ENCODE peak calls at places on chromosome 14, in four cellular contexts. One of them, this sample, is unnamed.

GRCh38 chr14:90678846-90679362 is 137.3 kb downstream of the TTC7B start:
- DNase-seq in K562: no peak
- DNase-seq in A549: no peak
- DNase-seq in HepG2: no peak
- DNase-seq in this sample: no peak

GRCh38 chr14:74609721-74610120 is 2.3 kb downstream of the LTBP2 start:
- DNase-seq in A549: peak; percentile 22
- DNase-seq in K562: no peak
- DNase-seq in HepG2: no peak
- DNase-seq in this sample: no peak

GRCh38 chr14:67934087-67934486 is 114.5 kb downstream of the RAD51B start:
- DNase-seq in K562: peak; percentile 19
- DNase-seq in A549: peak; percentile 89
- DNase-seq in HepG2: peak; percentile 62
- DNase-seq in this sample: no peak

GRCh38 chr14:69055125-69055524 is 76.0 kb upstream of the ACTN1 start:
- DNase-seq in A549: no peak
- DNase-seq in K562: no peak
- DNase-seq in HepG2: no peak
- DNase-seq in this sample: no peak

GRCh38 chr14:72366619-72367018 is 434.4 kb downstream of the RGS6 start:
- DNase-seq in HepG2: no peak
- DNase-seq in K562: no peak
- DNase-seq in A549: no peak
- DNase-seq in this sample: no peak

GRCh38 chr14:68886109-68886434 is 93.0 kb downstream of the ACTN1 start:
- DNase-seq in A549: no peak
- DNase-seq in HepG2: no peak
- DNase-seq in K562: no peak
- DNase-seq in this sample: no peak

GRCh38 chr14:80059041-80059440 is 152.3 kb downstream of the DIO2 start:
- DNase-seq in HepG2: no peak
- DNase-seq in A549: no peak
- DNase-seq in K562: no peak
- DNase-seq in this sample: no peak

GRCh38 chr14:99552572-99553216 is 51.3 kb downstream of the CCDC85C start:
- DNase-seq in HepG2: peak; percentile 88
- DNase-seq in K562: no peak
- DNase-seq in A549: no peak
- DNase-seq in this sample: no peak

GRCh38 chr14:51581017-51581881 is 70.5 kb upstream of the FRMD6 start:
- DNase-seq in A549: peak; percentile 55
- DNase-seq in K562: no peak
- DNase-seq in HepG2: no peak
- DNase-seq in this sample: no peak

GRCh38 chr14:67137744-67138371 is 51.4 kb upstream of the GARIN2 start:
- DNase-seq in K562: no peak
- DNase-seq in HepG2: no peak
- DNase-seq in A549: peak; percentile 21
- DNase-seq in this sample: no peak

GRCh38 chr14:96803958-96804357 is 6.8 kb downstream of the VRK1 start:
- DNase-seq in HepG2: no peak
- DNase-seq in A549: no peak
- DNase-seq in K562: no peak
- DNase-seq in this sample: no peak

GRCh38 chr14:38065101-38065762 is 142.5 kb upstream of the SSTR1 start:
- DNase-seq in A549: no peak
- DNase-seq in HepG2: no peak
- DNase-seq in K562: no peak
- DNase-seq in this sample: no peak

GRCh38 chr14:103889313-103890051 is 38.8 kb upstream of the TDRD9 start:
- DNase-seq in HepG2: peak; percentile 50
- DNase-seq in K562: peak; percentile 73
- DNase-seq in A549: no peak
- DNase-seq in this sample: no peak

GRCh38 chr14:89911018-89911919 is 43.3 kb downstream of the EFCAB11 start:
- DNase-seq in A549: peak; percentile 60
- DNase-seq in K562: no peak
- DNase-seq in HepG2: peak; percentile 91
- DNase-seq in this sample: peak; percentile 59

GRCh38 chr14:30223385-30223785 is 295.7 kb upstream of the PRKD1 start:
- DNase-seq in A549: peak; percentile 46
- DNase-seq in HepG2: peak; percentile 71
- DNase-seq in K562: no peak
- DNase-seq in this sample: no peak

GRCh38 chr14:98957211-98958047 is 314.6 kb downstream of the BCL11B start:
- DNase-seq in A549: peak; percentile 49
- DNase-seq in K562: no peak
- DNase-seq in HepG2: no peak
- DNase-seq in this sample: no peak

GRCh38 chr14:20438664-20439063 is 2.7 kb upstream of the KLHL33 start:
- DNase-seq in A549: no peak
- DNase-seq in HepG2: no peak
- DNase-seq in K562: no peak
- DNase-seq in this sample: no peak

GRCh38 chr14:96459851-96460250 is 42.3 kb upstream of the PAPOLA start:
- DNase-seq in A549: no peak
- DNase-seq in HepG2: no peak
- DNase-seq in K562: no peak
- DNase-seq in this sample: no peak

GRCh38 chr14:100472491-100472890 is 114.7 kb downstream of the BEGAIN start:
- DNase-seq in K562: no peak
- DNase-seq in HepG2: no peak
- DNase-seq in A549: no peak
- DNase-seq in this sample: no peak

GRCh38 chr14:102775855-102776760 is 1.1 kb upstream of the TRAF3 start:
- DNase-seq in K562: peak; percentile 22
- DNase-seq in HepG2: peak; percentile 43
- DNase-seq in A549: peak; percentile 75
- DNase-seq in this sample: no peak

GRCh38 chr14:58193542-58193941 is 6.4 kb upstream of the ACTR10 start:
- DNase-seq in A549: peak; percentile 12
- DNase-seq in HepG2: no peak
- DNase-seq in K562: no peak
- DNase-seq in this sample: no peak

GRCh38 chr14:89397569-89397968 is 19.5 kb downstream of the FOXN3 start:
- DNase-seq in HepG2: no peak
- DNase-seq in K562: no peak
- DNase-seq in A549: no peak
- DNase-seq in this sample: no peak

GRCh38 chr14:105439179-105439578 is 19.6 kb downstream of the MTA1 start:
- DNase-seq in HepG2: no peak
- DNase-seq in K562: no peak
- DNase-seq in A549: no peak
- DNase-seq in this sample: no peak

GRCh38 chr14:105439710-105440553 is 20.3 kb downstream of the MTA1 start:
- DNase-seq in A549: peak; percentile 45
- DNase-seq in K562: no peak
- DNase-seq in HepG2: no peak
- DNase-seq in this sample: no peak

GRCh38 chr14:105436402-105436801 is 16.8 kb downstream of the MTA1 start:
- DNase-seq in A549: no peak
- DNase-seq in HepG2: no peak
- DNase-seq in K562: no peak
- DNase-seq in this sample: no peak

GRCh38 chr14:105437723-105438500 is 18.3 kb downstream of the MTA1 start:
- DNase-seq in HepG2: no peak
- DNase-seq in K562: no peak
- DNase-seq in A549: no peak
- DNase-seq in this sample: no peak

GRCh38 chr14:105436891-105437722 is 17.5 kb downstream of the MTA1 start:
- DNase-seq in A549: no peak
- DNase-seq in HepG2: no peak
- DNase-seq in K562: no peak
- DNase-seq in this sample: no peak
- TF ChIP-seq RNF2 in A549: no peak
- TF ChIP-seq RNF2 in HepG2: no peak
- TF ChIP-seq RNF2 in K562: no peak
- TF ChIP-seq RNF2 in this sample: no peak

GRCh38 chr14:46818147-46818546 is 166.6 kb upstream of the RPL10L start:
- DNase-seq in HepG2: no peak
- DNase-seq in A549: no peak
- DNase-seq in K562: no peak
- DNase-seq in this sample: no peak
- TF ChIP-seq RNF2 in HepG2: no peak
- TF ChIP-seq RNF2 in A549: no peak
- TF ChIP-seq RNF2 in K562: no peak
- TF ChIP-seq RNF2 in this sample: no peak

DNA sequence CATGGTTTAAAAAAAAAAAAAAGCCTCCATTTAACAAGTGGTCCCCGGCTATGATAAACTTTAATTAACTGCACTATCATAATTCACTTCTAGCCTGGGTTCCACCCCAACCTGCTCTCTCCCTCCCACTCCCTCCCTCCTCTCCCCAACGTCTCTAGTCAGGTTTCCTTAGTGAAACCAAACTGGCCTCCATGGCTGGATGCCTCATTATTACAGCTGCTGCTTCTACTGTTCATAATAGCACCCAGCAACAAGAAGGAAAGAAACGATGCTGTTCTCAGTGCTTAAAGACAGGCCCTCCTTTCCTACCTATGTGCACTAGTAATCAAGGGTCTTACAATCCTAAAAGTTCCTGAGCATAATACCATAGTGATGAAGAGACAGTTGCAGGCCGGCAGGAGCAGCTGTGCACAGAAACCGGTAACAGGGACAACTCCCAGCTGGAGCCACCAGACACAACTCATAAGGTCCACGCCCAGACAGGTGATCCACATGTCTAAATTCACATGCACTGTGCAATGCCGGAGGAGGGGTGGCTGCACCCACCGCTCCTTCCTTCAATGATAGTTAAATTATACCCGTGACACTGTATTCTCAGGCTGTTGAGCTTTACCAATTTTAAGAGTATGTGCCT is 6.2 kb downstream of the IRF2BPL start:
- DNase-seq in HepG2: no peak
- DNase-seq in A549: no peak
- DNase-seq in K562: no peak
- DNase-seq in this sample: no peak
- TF ChIP-seq RNF2 in HepG2: no peak
- TF ChIP-seq RNF2 in A549: no peak
- TF ChIP-seq RNF2 in K562: no peak
- TF ChIP-seq RNF2 in this sample: no peak

DNA sequence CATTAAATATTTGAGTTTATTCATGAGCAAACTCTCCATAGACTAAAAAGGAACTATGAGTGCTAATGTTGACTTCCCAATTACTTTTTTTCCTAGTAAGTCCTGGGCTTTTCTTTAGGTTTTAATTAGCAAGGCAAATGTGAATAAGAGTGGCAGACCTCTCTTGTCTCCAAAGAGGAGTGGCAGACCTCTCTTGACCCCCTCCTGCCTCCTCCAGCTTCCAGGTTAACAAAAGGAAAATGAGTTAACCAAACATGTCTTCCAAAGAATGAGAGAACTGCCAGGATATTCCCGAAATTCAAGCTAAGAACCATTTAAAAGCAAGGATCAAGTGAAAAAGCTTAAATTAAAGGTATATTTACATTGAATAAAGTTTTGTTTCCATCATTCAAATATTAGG is 253.2 kb downstream of the MDGA2 start:
- DNase-seq in A549: no peak
- DNase-seq in HepG2: no peak
- DNase-seq in K562: no peak
- DNase-seq in this sample: no peak
- TF ChIP-seq RNF2 in A549: no peak
- TF ChIP-seq RNF2 in HepG2: no peak
- TF ChIP-seq RNF2 in K562: no peak
- TF ChIP-seq RNF2 in this sample: no peak

GRCh38 chr14:24181251-24182077 is 7.2 kb downstream of the IPO4 start:
- DNase-seq in HepG2: no peak
- DNase-seq in K562: no peak
- DNase-seq in A549: no peak
- DNase-seq in this sample: no peak

GRCh38 chr14:24178399-24179178 is 6.7 kb downstream of the REC8 start:
- DNase-seq in HepG2: no peak
- DNase-seq in A549: no peak
- DNase-seq in K562: no peak
- DNase-seq in this sample: no peak

GRCh38 chr14:24179294-24179960 is 7.5 kb downstream of the REC8 start:
- DNase-seq in K562: no peak
- DNase-seq in A549: no peak
- DNase-seq in HepG2: no peak
- DNase-seq in this sample: no peak

GRCh38 chr14:24182110-24182882 is 6.3 kb downstream of the IPO4 start:
- DNase-seq in K562: no peak
- DNase-seq in HepG2: no peak
- DNase-seq in A549: no peak
- DNase-seq in this sample: no peak

GRCh38 chr14:24179961-24180726 is 8.3 kb downstream of the REC8 start:
- DNase-seq in A549: no peak
- DNase-seq in HepG2: no peak
- DNase-seq in K562: no peak
- DNase-seq in this sample: no peak
- TF ChIP-seq RNF2 in A549: no peak
- TF ChIP-seq RNF2 in HepG2: no peak
- TF ChIP-seq RNF2 in K562: no peak
- TF ChIP-seq RNF2 in this sample: no peak

GRCh38 chr14:106372870-106373657 is 846.7 kb downstream of the TMEM121 start:
- DNase-seq in HepG2: peak; percentile 42
- DNase-seq in A549: peak; percentile 51
- DNase-seq in K562: peak; percentile 79
- DNase-seq in this sample: peak; percentile 65
- TF ChIP-seq RNF2 in HepG2: no peak
- TF ChIP-seq RNF2 in A549: no peak
- TF ChIP-seq RNF2 in K562: no peak
- TF ChIP-seq RNF2 in this sample: no peak

GRCh38 chr14:33689680-33690079 is 261.2 kb downstream of the EGLN3 start:
- DNase-seq in A549: no peak
- DNase-seq in K562: no peak
- DNase-seq in HepG2: no peak
- DNase-seq in this sample: no peak
- TF ChIP-seq RNF2 in A549: no peak
- TF ChIP-seq RNF2 in K562: no peak
- TF ChIP-seq RNF2 in HepG2: no peak
- TF ChIP-seq RNF2 in this sample: no peak

This sample was measured in H1.